ENCODE peak calls at places on chromosomes 6 and 20, in seven cellular contexts. One of them, this sample, is unnamed.

GRCh38 chr6:125066964-125067363 is 86.6 kb upstream of the TPD52L1 start:
- DNase-seq in stimulated activated CD4-positive, alpha-beta T cell treated with anti-CD3 and anti-CD28 coated beads, Interleukin-12 subunit alpha, Interleukin-12 subunit beta, amount 100 ng/mL, for 4 hours: no peak
- DNase-seq in fibroblast of pulmonary artery: peak
- DNase-seq in activated CD4-positive, alpha-beta T cell treated with anti-CD3 and anti-CD28 coated beads, Interleukin-2, amount 50 U/mL, for 4 hours: no peak
- DNase-seq in activated T-helper 1 cell treated with anti-CD3 and anti-CD28 coated beads, Interleukin-2, amount 50 U/mL, for 16 hours: no peak
- DNase-seq in HT-29: peak
- DNase-seq in HEK293T: no peak
- DNase-seq in this sample: no peak

GRCh38 chr6:29584821-29585220 is at the start of gene OR2H2:
- DNase-seq in stimulated activated CD4-positive, alpha-beta T cell treated with anti-CD3 and anti-CD28 coated beads, Interleukin-12 subunit alpha, Interleukin-12 subunit beta, amount 100 ng/mL, for 4 hours: no peak
- DNase-seq in fibroblast of pulmonary artery: no peak
- DNase-seq in activated CD4-positive, alpha-beta T cell treated with anti-CD3 and anti-CD28 coated beads, Interleukin-2, amount 50 U/mL, for 4 hours: no peak
- DNase-seq in activated T-helper 1 cell treated with anti-CD3 and anti-CD28 coated beads, Interleukin-2, amount 50 U/mL, for 16 hours: no peak
- DNase-seq in HT-29: no peak
- DNase-seq in HEK293T: no peak
- DNase-seq in this sample: no peak

GRCh38 chr6:127120109-127120786 is 1.8 kb downstream of the RSPO3 start:
- DNase-seq in stimulated activated CD4-positive, alpha-beta T cell treated with anti-CD3 and anti-CD28 coated beads, Interleukin-12 subunit alpha, Interleukin-12 subunit beta, amount 100 ng/mL, for 4 hours: no peak
- DNase-seq in fibroblast of pulmonary artery: no peak
- DNase-seq in activated CD4-positive, alpha-beta T cell treated with anti-CD3 and anti-CD28 coated beads, Interleukin-2, amount 50 U/mL, for 4 hours: no peak
- DNase-seq in activated T-helper 1 cell treated with anti-CD3 and anti-CD28 coated beads, Interleukin-2, amount 50 U/mL, for 16 hours: no peak
- DNase-seq in HT-29: no peak
- DNase-seq in HEK293T: no peak
- DNase-seq in this sample: no peak

GRCh38 chr20:35506872-35507638 is 22.4 kb downstream of the C20orf173 start:
- DNase-seq in stimulated activated CD4-positive, alpha-beta T cell treated with anti-CD3 and anti-CD28 coated beads, Interleukin-12 subunit alpha, Interleukin-12 subunit beta, amount 100 ng/mL, for 4 hours: no peak
- DNase-seq in fibroblast of pulmonary artery: no peak
- DNase-seq in activated CD4-positive, alpha-beta T cell treated with anti-CD3 and anti-CD28 coated beads, Interleukin-2, amount 50 U/mL, for 4 hours: no peak
- DNase-seq in activated T-helper 1 cell treated with anti-CD3 and anti-CD28 coated beads, Interleukin-2, amount 50 U/mL, for 16 hours: no peak
- DNase-seq in HT-29: peak
- DNase-seq in HEK293T: no peak
- DNase-seq in this sample: no peak

GRCh38 chr6:56902551-56903464 is 52.1 kb upstream of the BEND6 start:
- DNase-seq in stimulated activated CD4-positive, alpha-beta T cell treated with anti-CD3 and anti-CD28 coated beads, Interleukin-12 subunit alpha, Interleukin-12 subunit beta, amount 100 ng/mL, for 4 hours: no peak
- DNase-seq in fibroblast of pulmonary artery: peak
- DNase-seq in activated CD4-positive, alpha-beta T cell treated with anti-CD3 and anti-CD28 coated beads, Interleukin-2, amount 50 U/mL, for 4 hours: no peak
- DNase-seq in activated T-helper 1 cell treated with anti-CD3 and anti-CD28 coated beads, Interleukin-2, amount 50 U/mL, for 16 hours: no peak
- DNase-seq in HT-29: peak
- DNase-seq in HEK293T: peak
- DNase-seq in this sample: no peak

GRCh38 chr6:122647765-122648164 is 37.6 kb downstream of the PKIB start:
- DNase-seq in stimulated activated CD4-positive, alpha-beta T cell treated with anti-CD3 and anti-CD28 coated beads, Interleukin-12 subunit alpha, Interleukin-12 subunit beta, amount 100 ng/mL, for 4 hours: no peak
- DNase-seq in fibroblast of pulmonary artery: no peak
- DNase-seq in activated CD4-positive, alpha-beta T cell treated with anti-CD3 and anti-CD28 coated beads, Interleukin-2, amount 50 U/mL, for 4 hours: no peak
- DNase-seq in activated T-helper 1 cell treated with anti-CD3 and anti-CD28 coated beads, Interleukin-2, amount 50 U/mL, for 16 hours: no peak
- DNase-seq in HT-29: no peak
- DNase-seq in HEK293T: no peak
- DNase-seq in this sample: no peak

GRCh38 chr6:161228911-161229591 is 44.8 kb downstream of the AGPAT4 start:
- DNase-seq in stimulated activated CD4-positive, alpha-beta T cell treated with anti-CD3 and anti-CD28 coated beads, Interleukin-12 subunit alpha, Interleukin-12 subunit beta, amount 100 ng/mL, for 4 hours: no peak
- DNase-seq in fibroblast of pulmonary artery: peak
- DNase-seq in activated CD4-positive, alpha-beta T cell treated with anti-CD3 and anti-CD28 coated beads, Interleukin-2, amount 50 U/mL, for 4 hours: no peak
- DNase-seq in activated T-helper 1 cell treated with anti-CD3 and anti-CD28 coated beads, Interleukin-2, amount 50 U/mL, for 16 hours: no peak
- DNase-seq in HT-29: no peak
- DNase-seq in HEK293T: no peak
- DNase-seq in this sample: no peak

GRCh38 chr6:168075787-168076202 is 3.2 kb downstream of the FRMD1 start:
- DNase-seq in stimulated activated CD4-positive, alpha-beta T cell treated with anti-CD3 and anti-CD28 coated beads, Interleukin-12 subunit alpha, Interleukin-12 subunit beta, amount 100 ng/mL, for 4 hours: no peak
- DNase-seq in fibroblast of pulmonary artery: no peak
- DNase-seq in activated CD4-positive, alpha-beta T cell treated with anti-CD3 and anti-CD28 coated beads, Interleukin-2, amount 50 U/mL, for 4 hours: no peak
- DNase-seq in activated T-helper 1 cell treated with anti-CD3 and anti-CD28 coated beads, Interleukin-2, amount 50 U/mL, for 16 hours: no peak
- DNase-seq in HT-29: no peak
- DNase-seq in HEK293T: no peak
- DNase-seq in this sample: no peak

GRCh38 chr20:50957798-50958732 is at the start of gene DPM1:
- DNase-seq in stimulated activated CD4-positive, alpha-beta T cell treated with anti-CD3 and anti-CD28 coated beads, Interleukin-12 subunit alpha, Interleukin-12 subunit beta, amount 100 ng/mL, for 4 hours: peak
- DNase-seq in fibroblast of pulmonary artery: peak
- DNase-seq in activated CD4-positive, alpha-beta T cell treated with anti-CD3 and anti-CD28 coated beads, Interleukin-2, amount 50 U/mL, for 4 hours: peak
- DNase-seq in activated T-helper 1 cell treated with anti-CD3 and anti-CD28 coated beads, Interleukin-2, amount 50 U/mL, for 16 hours: peak
- DNase-seq in HT-29: peak
- DNase-seq in HEK293T: peak
- DNase-seq in this sample: peak

GRCh38 chr6:139540276-139540675 is 165.8 kb upstream of the CITED2 start:
- DNase-seq in stimulated activated CD4-positive, alpha-beta T cell treated with anti-CD3 and anti-CD28 coated beads, Interleukin-12 subunit alpha, Interleukin-12 subunit beta, amount 100 ng/mL, for 4 hours: no peak
- DNase-seq in fibroblast of pulmonary artery: peak
- DNase-seq in activated CD4-positive, alpha-beta T cell treated with anti-CD3 and anti-CD28 coated beads, Interleukin-2, amount 50 U/mL, for 4 hours: peak
- DNase-seq in activated T-helper 1 cell treated with anti-CD3 and anti-CD28 coated beads, Interleukin-2, amount 50 U/mL, for 16 hours: no peak
- DNase-seq in HT-29: no peak
- DNase-seq in HEK293T: no peak
- DNase-seq in this sample: no peak

GRCh38 chr6:10855233-10855632 is 16.9 kb upstream of the MAK start:
- DNase-seq in stimulated activated CD4-positive, alpha-beta T cell treated with anti-CD3 and anti-CD28 coated beads, Interleukin-12 subunit alpha, Interleukin-12 subunit beta, amount 100 ng/mL, for 4 hours: no peak
- DNase-seq in fibroblast of pulmonary artery: no peak
- DNase-seq in activated CD4-positive, alpha-beta T cell treated with anti-CD3 and anti-CD28 coated beads, Interleukin-2, amount 50 U/mL, for 4 hours: no peak
- DNase-seq in activated T-helper 1 cell treated with anti-CD3 and anti-CD28 coated beads, Interleukin-2, amount 50 U/mL, for 16 hours: no peak
- DNase-seq in HT-29: no peak
- DNase-seq in HEK293T: no peak
- DNase-seq in this sample: no peak

GRCh38 chr6:144415835-144416237 is 130.7 kb downstream of the UTRN start:
- DNase-seq in stimulated activated CD4-positive, alpha-beta T cell treated with anti-CD3 and anti-CD28 coated beads, Interleukin-12 subunit alpha, Interleukin-12 subunit beta, amount 100 ng/mL, for 4 hours: no peak
- DNase-seq in fibroblast of pulmonary artery: peak
- DNase-seq in activated CD4-positive, alpha-beta T cell treated with anti-CD3 and anti-CD28 coated beads, Interleukin-2, amount 50 U/mL, for 4 hours: no peak
- DNase-seq in activated T-helper 1 cell treated with anti-CD3 and anti-CD28 coated beads, Interleukin-2, amount 50 U/mL, for 16 hours: no peak
- DNase-seq in HT-29: no peak
- DNase-seq in HEK293T: no peak
- DNase-seq in this sample: no peak

GRCh38 chr6:88380083-88380482 is 213.9 kb upstream of the CNR1 start:
- DNase-seq in stimulated activated CD4-positive, alpha-beta T cell treated with anti-CD3 and anti-CD28 coated beads, Interleukin-12 subunit alpha, Interleukin-12 subunit beta, amount 100 ng/mL, for 4 hours: no peak
- DNase-seq in fibroblast of pulmonary artery: peak
- DNase-seq in activated CD4-positive, alpha-beta T cell treated with anti-CD3 and anti-CD28 coated beads, Interleukin-2, amount 50 U/mL, for 4 hours: no peak
- DNase-seq in activated T-helper 1 cell treated with anti-CD3 and anti-CD28 coated beads, Interleukin-2, amount 50 U/mL, for 16 hours: no peak
- DNase-seq in HT-29: no peak
- DNase-seq in HEK293T: no peak
- DNase-seq in this sample: no peak

GRCh38 chr6:57173886-57174510 is 1.9 kb downstream of the BAG2 start:
- DNase-seq in stimulated activated CD4-positive, alpha-beta T cell treated with anti-CD3 and anti-CD28 coated beads, Interleukin-12 subunit alpha, Interleukin-12 subunit beta, amount 100 ng/mL, for 4 hours: no peak
- DNase-seq in fibroblast of pulmonary artery: peak
- DNase-seq in activated CD4-positive, alpha-beta T cell treated with anti-CD3 and anti-CD28 coated beads, Interleukin-2, amount 50 U/mL, for 4 hours: no peak
- DNase-seq in activated T-helper 1 cell treated with anti-CD3 and anti-CD28 coated beads, Interleukin-2, amount 50 U/mL, for 16 hours: no peak
- DNase-seq in HT-29: peak
- DNase-seq in HEK293T: no peak
- DNase-seq in this sample: no peak

GRCh38 chr6:157569543-157569942 is 188.6 kb downstream of the ZDHHC14 start:
- DNase-seq in stimulated activated CD4-positive, alpha-beta T cell treated with anti-CD3 and anti-CD28 coated beads, Interleukin-12 subunit alpha, Interleukin-12 subunit beta, amount 100 ng/mL, for 4 hours: no peak
- DNase-seq in fibroblast of pulmonary artery: no peak
- DNase-seq in activated CD4-positive, alpha-beta T cell treated with anti-CD3 and anti-CD28 coated beads, Interleukin-2, amount 50 U/mL, for 4 hours: no peak
- DNase-seq in activated T-helper 1 cell treated with anti-CD3 and anti-CD28 coated beads, Interleukin-2, amount 50 U/mL, for 16 hours: no peak
- DNase-seq in HT-29: no peak
- DNase-seq in HEK293T: no peak
- DNase-seq in this sample: no peak

GRCh38 chr6:121607716-121608115 is 172.3 kb downstream of the GJA1 start:
- DNase-seq in stimulated activated CD4-positive, alpha-beta T cell treated with anti-CD3 and anti-CD28 coated beads, Interleukin-12 subunit alpha, Interleukin-12 subunit beta, amount 100 ng/mL, for 4 hours: no peak
- DNase-seq in fibroblast of pulmonary artery: no peak
- DNase-seq in activated CD4-positive, alpha-beta T cell treated with anti-CD3 and anti-CD28 coated beads, Interleukin-2, amount 50 U/mL, for 4 hours: no peak
- DNase-seq in activated T-helper 1 cell treated with anti-CD3 and anti-CD28 coated beads, Interleukin-2, amount 50 U/mL, for 16 hours: no peak
- DNase-seq in HT-29: no peak
- DNase-seq in HEK293T: no peak
- DNase-seq in this sample: no peak

GRCh38 chr6:127842562-127842961 is 58.3 kb downstream of the THEMIS start:
- DNase-seq in stimulated activated CD4-positive, alpha-beta T cell treated with anti-CD3 and anti-CD28 coated beads, Interleukin-12 subunit alpha, Interleukin-12 subunit beta, amount 100 ng/mL, for 4 hours: no peak
- DNase-seq in fibroblast of pulmonary artery: no peak
- DNase-seq in activated CD4-positive, alpha-beta T cell treated with anti-CD3 and anti-CD28 coated beads, Interleukin-2, amount 50 U/mL, for 4 hours: no peak
- DNase-seq in activated T-helper 1 cell treated with anti-CD3 and anti-CD28 coated beads, Interleukin-2, amount 50 U/mL, for 16 hours: no peak
- DNase-seq in HT-29: no peak
- DNase-seq in HEK293T: no peak
- DNase-seq in this sample: no peak

GRCh38 chr6:136753624-136754023 is 38.7 kb downstream of the MAP3K5 start:
- DNase-seq in stimulated activated CD4-positive, alpha-beta T cell treated with anti-CD3 and anti-CD28 coated beads, Interleukin-12 subunit alpha, Interleukin-12 subunit beta, amount 100 ng/mL, for 4 hours: peak
- DNase-seq in fibroblast of pulmonary artery: no peak
- DNase-seq in activated CD4-positive, alpha-beta T cell treated with anti-CD3 and anti-CD28 coated beads, Interleukin-2, amount 50 U/mL, for 4 hours: peak
- DNase-seq in activated T-helper 1 cell treated with anti-CD3 and anti-CD28 coated beads, Interleukin-2, amount 50 U/mL, for 16 hours: peak
- DNase-seq in HT-29: no peak
- DNase-seq in HEK293T: no peak
- DNase-seq in this sample: no peak

GRCh38 chr6:68778356-68779020 is 143.4 kb downstream of the ADGRB3 start:
- DNase-seq in stimulated activated CD4-positive, alpha-beta T cell treated with anti-CD3 and anti-CD28 coated beads, Interleukin-12 subunit alpha, Interleukin-12 subunit beta, amount 100 ng/mL, for 4 hours: no peak
- DNase-seq in fibroblast of pulmonary artery: peak
- DNase-seq in activated CD4-positive, alpha-beta T cell treated with anti-CD3 and anti-CD28 coated beads, Interleukin-2, amount 50 U/mL, for 4 hours: no peak
- DNase-seq in activated T-helper 1 cell treated with anti-CD3 and anti-CD28 coated beads, Interleukin-2, amount 50 U/mL, for 16 hours: no peak
- DNase-seq in HT-29: peak
- DNase-seq in HEK293T: peak
- DNase-seq in this sample: no peak

GRCh38 chr20:57071283-57071701 is 195.1 kb downstream of the BMP7 start:
- DNase-seq in stimulated activated CD4-positive, alpha-beta T cell treated with anti-CD3 and anti-CD28 coated beads, Interleukin-12 subunit alpha, Interleukin-12 subunit beta, amount 100 ng/mL, for 4 hours: no peak
- DNase-seq in fibroblast of pulmonary artery: no peak
- DNase-seq in activated CD4-positive, alpha-beta T cell treated with anti-CD3 and anti-CD28 coated beads, Interleukin-2, amount 50 U/mL, for 4 hours: no peak
- DNase-seq in activated T-helper 1 cell treated with anti-CD3 and anti-CD28 coated beads, Interleukin-2, amount 50 U/mL, for 16 hours: no peak
- DNase-seq in HT-29: no peak
- DNase-seq in HEK293T: peak
- DNase-seq in this sample: no peak

GRCh38 chr6:126170433-126170832 is 169.5 kb upstream of the CENPW start:
- DNase-seq in stimulated activated CD4-positive, alpha-beta T cell treated with anti-CD3 and anti-CD28 coated beads, Interleukin-12 subunit alpha, Interleukin-12 subunit beta, amount 100 ng/mL, for 4 hours: no peak
- DNase-seq in fibroblast of pulmonary artery: no peak
- DNase-seq in activated CD4-positive, alpha-beta T cell treated with anti-CD3 and anti-CD28 coated beads, Interleukin-2, amount 50 U/mL, for 4 hours: no peak
- DNase-seq in activated T-helper 1 cell treated with anti-CD3 and anti-CD28 coated beads, Interleukin-2, amount 50 U/mL, for 16 hours: no peak
- DNase-seq in HT-29: no peak
- DNase-seq in HEK293T: no peak
- DNase-seq in this sample: no peak

GRCh38 chr6:30071081-30071818 is 4.3 kb downstream of the PPP1R11 start:
- DNase-seq in stimulated activated CD4-positive, alpha-beta T cell treated with anti-CD3 and anti-CD28 coated beads, Interleukin-12 subunit alpha, Interleukin-12 subunit beta, amount 100 ng/mL, for 4 hours: no peak
- DNase-seq in fibroblast of pulmonary artery: peak
- DNase-seq in activated CD4-positive, alpha-beta T cell treated with anti-CD3 and anti-CD28 coated beads, Interleukin-2, amount 50 U/mL, for 4 hours: no peak
- DNase-seq in activated T-helper 1 cell treated with anti-CD3 and anti-CD28 coated beads, Interleukin-2, amount 50 U/mL, for 16 hours: no peak
- DNase-seq in HT-29: no peak
- DNase-seq in HEK293T: no peak
- DNase-seq in this sample: no peak

GRCh38 chr6:44855562-44856494 is 468.3 kb downstream of the CDC5L start:
- DNase-seq in stimulated activated CD4-positive, alpha-beta T cell treated with anti-CD3 and anti-CD28 coated beads, Interleukin-12 subunit alpha, Interleukin-12 subunit beta, amount 100 ng/mL, for 4 hours: no peak
- DNase-seq in fibroblast of pulmonary artery: peak
- DNase-seq in activated CD4-positive, alpha-beta T cell treated with anti-CD3 and anti-CD28 coated beads, Interleukin-2, amount 50 U/mL, for 4 hours: no peak
- DNase-seq in activated T-helper 1 cell treated with anti-CD3 and anti-CD28 coated beads, Interleukin-2, amount 50 U/mL, for 16 hours: no peak
- DNase-seq in HT-29: no peak
- DNase-seq in HEK293T: no peak
- DNase-seq in this sample: no peak

GRCh38 chr20:2688041-2688591 is 4.5 kb upstream of the EBF4 start:
- DNase-seq in stimulated activated CD4-positive, alpha-beta T cell treated with anti-CD3 and anti-CD28 coated beads, Interleukin-12 subunit alpha, Interleukin-12 subunit beta, amount 100 ng/mL, for 4 hours: peak
- DNase-seq in fibroblast of pulmonary artery: peak
- DNase-seq in activated CD4-positive, alpha-beta T cell treated with anti-CD3 and anti-CD28 coated beads, Interleukin-2, amount 50 U/mL, for 4 hours: peak
- DNase-seq in activated T-helper 1 cell treated with anti-CD3 and anti-CD28 coated beads, Interleukin-2, amount 50 U/mL, for 16 hours: peak
- DNase-seq in HT-29: peak
- DNase-seq in HEK293T: peak
- DNase-seq in this sample: no peak

GRCh38 chr20:1718604-1719384 is 61.2 kb upstream of the SIRPG start:
- DNase-seq in stimulated activated CD4-positive, alpha-beta T cell treated with anti-CD3 and anti-CD28 coated beads, Interleukin-12 subunit alpha, Interleukin-12 subunit beta, amount 100 ng/mL, for 4 hours: no peak
- DNase-seq in fibroblast of pulmonary artery: peak
- DNase-seq in activated CD4-positive, alpha-beta T cell treated with anti-CD3 and anti-CD28 coated beads, Interleukin-2, amount 50 U/mL, for 4 hours: no peak
- DNase-seq in activated T-helper 1 cell treated with anti-CD3 and anti-CD28 coated beads, Interleukin-2, amount 50 U/mL, for 16 hours: no peak
- DNase-seq in HT-29: no peak
- DNase-seq in HEK293T: no peak
- DNase-seq in this sample: no peak

GRCh38 chr6:62612526-62612925 is 326.5 kb upstream of the KHDRBS2 start:
- DNase-seq in stimulated activated CD4-positive, alpha-beta T cell treated with anti-CD3 and anti-CD28 coated beads, Interleukin-12 subunit alpha, Interleukin-12 subunit beta, amount 100 ng/mL, for 4 hours: no peak
- DNase-seq in fibroblast of pulmonary artery: no peak
- DNase-seq in activated CD4-positive, alpha-beta T cell treated with anti-CD3 and anti-CD28 coated beads, Interleukin-2, amount 50 U/mL, for 4 hours: no peak
- DNase-seq in activated T-helper 1 cell treated with anti-CD3 and anti-CD28 coated beads, Interleukin-2, amount 50 U/mL, for 16 hours: no peak
- DNase-seq in HT-29: no peak
- DNase-seq in HEK293T: no peak
- DNase-seq in this sample: no peak

GRCh38 chr20:44018684-44019637 is 104.3 kb downstream of the TOX2 start:
- DNase-seq in stimulated activated CD4-positive, alpha-beta T cell treated with anti-CD3 and anti-CD28 coated beads, Interleukin-12 subunit alpha, Interleukin-12 subunit beta, amount 100 ng/mL, for 4 hours: no peak
- DNase-seq in fibroblast of pulmonary artery: no peak
- DNase-seq in activated CD4-positive, alpha-beta T cell treated with anti-CD3 and anti-CD28 coated beads, Interleukin-2, amount 50 U/mL, for 4 hours: no peak
- DNase-seq in activated T-helper 1 cell treated with anti-CD3 and anti-CD28 coated beads, Interleukin-2, amount 50 U/mL, for 16 hours: no peak
- DNase-seq in HT-29: no peak
- DNase-seq in HEK293T: no peak
- DNase-seq in this sample: no peak

GRCh38 chr20:36540551-36541211 is 638 bp upstream of the MYL9 start:
- DNase-seq in stimulated activated CD4-positive, alpha-beta T cell treated with anti-CD3 and anti-CD28 coated beads, Interleukin-12 subunit alpha, Interleukin-12 subunit beta, amount 100 ng/mL, for 4 hours: no peak
- DNase-seq in fibroblast of pulmonary artery: peak
- DNase-seq in activated CD4-positive, alpha-beta T cell treated with anti-CD3 and anti-CD28 coated beads, Interleukin-2, amount 50 U/mL, for 4 hours: no peak
- DNase-seq in activated T-helper 1 cell treated with anti-CD3 and anti-CD28 coated beads, Interleukin-2, amount 50 U/mL, for 16 hours: no peak
- DNase-seq in HT-29: no peak
- DNase-seq in HEK293T: no peak
- DNase-seq in this sample: no peak

GRCh38 chr6:27688014-27688586 is 215.2 kb upstream of the ZNF184 start:
- DNase-seq in stimulated activated CD4-positive, alpha-beta T cell treated with anti-CD3 and anti-CD28 coated beads, Interleukin-12 subunit alpha, Interleukin-12 subunit beta, amount 100 ng/mL, for 4 hours: peak
- DNase-seq in fibroblast of pulmonary artery: peak
- DNase-seq in activated CD4-positive, alpha-beta T cell treated with anti-CD3 and anti-CD28 coated beads, Interleukin-2, amount 50 U/mL, for 4 hours: peak
- DNase-seq in activated T-helper 1 cell treated with anti-CD3 and anti-CD28 coated beads, Interleukin-2, amount 50 U/mL, for 16 hours: peak
- DNase-seq in HT-29: peak
- DNase-seq in HEK293T: peak
- DNase-seq in this sample: peak

GRCh38 chr20:1391640-1392442 is 1.0 kb downstream of the FKBP1A start:
- DNase-seq in stimulated activated CD4-positive, alpha-beta T cell treated with anti-CD3 and anti-CD28 coated beads, Interleukin-12 subunit alpha, Interleukin-12 subunit beta, amount 100 ng/mL, for 4 hours: no peak
- DNase-seq in fibroblast of pulmonary artery: peak
- DNase-seq in activated CD4-positive, alpha-beta T cell treated with anti-CD3 and anti-CD28 coated beads, Interleukin-2, amount 50 U/mL, for 4 hours: no peak
- DNase-seq in activated T-helper 1 cell treated with anti-CD3 and anti-CD28 coated beads, Interleukin-2, amount 50 U/mL, for 16 hours: no peak
- DNase-seq in HT-29: peak
- DNase-seq in HEK293T: no peak
- DNase-seq in this sample: no peak

GRCh38 chr20:57316795-57317201 is 12.8 kb upstream of the SPO11 start:
- DNase-seq in stimulated activated CD4-positive, alpha-beta T cell treated with anti-CD3 and anti-CD28 coated beads, Interleukin-12 subunit alpha, Interleukin-12 subunit beta, amount 100 ng/mL, for 4 hours: no peak
- DNase-seq in fibroblast of pulmonary artery: no peak
- DNase-seq in activated CD4-positive, alpha-beta T cell treated with anti-CD3 and anti-CD28 coated beads, Interleukin-2, amount 50 U/mL, for 4 hours: no peak
- DNase-seq in activated T-helper 1 cell treated with anti-CD3 and anti-CD28 coated beads, Interleukin-2, amount 50 U/mL, for 16 hours: no peak
- DNase-seq in HT-29: no peak
- DNase-seq in HEK293T: no peak
- DNase-seq in this sample: no peak

This sample was measured in breast epithelium.